ENCODE peak calls at places on chromosomes 6 and 20, in seven cellular contexts. One of them, this sample, is unnamed.

GRCh38 chr6:134235937-134236751 is 81.8 kb downstream of the SGK1 start:
- DNase-seq in adrenal gland: no peak
- DNase-seq in heart left ventricle: no peak
- DNase-seq in transverse colon: no peak
- DNase-seq in breast epithelium: no peak
- DNase-seq in A549: no peak
- DNase-seq in Peyer's patch: no peak
- DNase-seq in this sample: no peak

GRCh38 chr6:38215651-38216319 is 396.3 kb downstream of the ZFAND3 start:
- DNase-seq in adrenal gland: no peak
- DNase-seq in heart left ventricle: no peak
- DNase-seq in transverse colon: no peak
- DNase-seq in breast epithelium: no peak
- DNase-seq in A549: no peak
- DNase-seq in Peyer's patch: no peak
- DNase-seq in this sample: no peak

GRCh38 chr6:151014404-151015150 is 149.1 kb downstream of the MTHFD1L start:
- DNase-seq in adrenal gland: peak
- DNase-seq in heart left ventricle: peak
- DNase-seq in transverse colon: peak
- DNase-seq in breast epithelium: peak
- DNase-seq in A549: peak
- DNase-seq in Peyer's patch: peak
- DNase-seq in this sample: no peak

GRCh38 chr6:1379026-1379809 is 10.2 kb upstream of the FOXF2 start:
- DNase-seq in adrenal gland: peak
- DNase-seq in heart left ventricle: no peak
- DNase-seq in transverse colon: no peak
- DNase-seq in breast epithelium: no peak
- DNase-seq in A549: no peak
- DNase-seq in Peyer's patch: no peak
- DNase-seq in this sample: no peak

GRCh38 chr6:79764758-79765157 is 133.6 kb downstream of the SH3BGRL2 start:
- DNase-seq in adrenal gland: no peak
- DNase-seq in heart left ventricle: no peak
- DNase-seq in transverse colon: no peak
- DNase-seq in breast epithelium: no peak
- DNase-seq in A549: no peak
- DNase-seq in Peyer's patch: no peak
- DNase-seq in this sample: no peak

GRCh38 chr6:80454197-80454596 is 347.7 kb downstream of the BCKDHB start:
- DNase-seq in adrenal gland: no peak
- DNase-seq in heart left ventricle: no peak
- DNase-seq in transverse colon: no peak
- DNase-seq in breast epithelium: no peak
- DNase-seq in A549: no peak
- DNase-seq in Peyer's patch: no peak
- DNase-seq in this sample: no peak

GRCh38 chr6:169312658-169313346 is 59.2 kb upstream of the THBS2 start:
- DNase-seq in adrenal gland: no peak
- DNase-seq in heart left ventricle: no peak
- DNase-seq in transverse colon: no peak
- DNase-seq in breast epithelium: no peak
- DNase-seq in A549: no peak
- DNase-seq in Peyer's patch: no peak
- DNase-seq in this sample: no peak

GRCh38 chr20:37201827-37202162 is 22.4 kb upstream of the MROH8 start:
- DNase-seq in adrenal gland: no peak
- DNase-seq in heart left ventricle: no peak
- DNase-seq in transverse colon: no peak
- DNase-seq in breast epithelium: no peak
- DNase-seq in A549: no peak
- DNase-seq in Peyer's patch: no peak
- DNase-seq in this sample: no peak

GRCh38 chr6:151842816-151843215 is 35.3 kb downstream of the ESR1 start:
- DNase-seq in adrenal gland: no peak
- DNase-seq in heart left ventricle: no peak
- DNase-seq in transverse colon: no peak
- DNase-seq in breast epithelium: no peak
- DNase-seq in A549: no peak
- DNase-seq in Peyer's patch: no peak
- DNase-seq in this sample: no peak

GRCh38 chr6:132011582-132011981 is 60.4 kb upstream of the CCN2 start:
- DNase-seq in adrenal gland: no peak
- DNase-seq in heart left ventricle: no peak
- DNase-seq in transverse colon: no peak
- DNase-seq in breast epithelium: no peak
- DNase-seq in A549: no peak
- DNase-seq in Peyer's patch: no peak
- DNase-seq in this sample: no peak

GRCh38 chr20:63628246-63628975 is 1.5 kb upstream of the GMEB2 start:
- DNase-seq in adrenal gland: peak
- DNase-seq in heart left ventricle: peak
- DNase-seq in transverse colon: peak
- DNase-seq in breast epithelium: no peak
- DNase-seq in A549: peak
- DNase-seq in Peyer's patch: peak
- DNase-seq in this sample: no peak

GRCh38 chr6:15476631-15477380 is 186.0 kb downstream of the DTNBP1 start:
- DNase-seq in adrenal gland: peak
- DNase-seq in heart left ventricle: no peak
- DNase-seq in transverse colon: no peak
- DNase-seq in breast epithelium: no peak
- DNase-seq in A549: no peak
- DNase-seq in Peyer's patch: no peak
- DNase-seq in this sample: no peak

GRCh38 chr20:6674831-6675230 is 92.7 kb upstream of the BMP2 start:
- DNase-seq in adrenal gland: no peak
- DNase-seq in heart left ventricle: no peak
- DNase-seq in transverse colon: no peak
- DNase-seq in breast epithelium: no peak
- DNase-seq in A549: no peak
- DNase-seq in Peyer's patch: no peak
- DNase-seq in this sample: no peak

GRCh38 chr6:82216549-82216948 is 31.0 kb downstream of the IBTK start:
- DNase-seq in adrenal gland: no peak
- DNase-seq in heart left ventricle: no peak
- DNase-seq in transverse colon: no peak
- DNase-seq in breast epithelium: no peak
- DNase-seq in A549: no peak
- DNase-seq in Peyer's patch: no peak
- DNase-seq in this sample: no peak

GRCh38 chr6:35970181-35970580 is 49.3 kb upstream of the SRPK1 start:
- DNase-seq in adrenal gland: no peak
- DNase-seq in heart left ventricle: no peak
- DNase-seq in transverse colon: no peak
- DNase-seq in breast epithelium: no peak
- DNase-seq in A549: no peak
- DNase-seq in Peyer's patch: no peak
- DNase-seq in this sample: no peak

GRCh38 chr6:150272976-150273315 is 95.9 kb upstream of the IYD start:
- DNase-seq in adrenal gland: no peak
- DNase-seq in heart left ventricle: no peak
- DNase-seq in transverse colon: no peak
- DNase-seq in breast epithelium: no peak
- DNase-seq in A549: no peak
- DNase-seq in Peyer's patch: no peak
- DNase-seq in this sample: no peak

GRCh38 chr6:142665393-142665792 is 279.6 kb downstream of the HIVEP2 start:
- DNase-seq in adrenal gland: no peak
- DNase-seq in heart left ventricle: no peak
- DNase-seq in transverse colon: no peak
- DNase-seq in breast epithelium: no peak
- DNase-seq in A549: no peak
- DNase-seq in Peyer's patch: no peak
- DNase-seq in this sample: no peak

GRCh38 chr6:37433657-37434271 is 743 bp downstream of the CMTR1 start:
- DNase-seq in adrenal gland: peak
- DNase-seq in heart left ventricle: no peak
- DNase-seq in transverse colon: no peak
- DNase-seq in breast epithelium: no peak
- DNase-seq in A549: peak
- DNase-seq in Peyer's patch: no peak
- DNase-seq in this sample: no peak

GRCh38 chr20:12358006-12358654 is 440.4 kb downstream of the BTBD3 start:
- DNase-seq in adrenal gland: no peak
- DNase-seq in heart left ventricle: no peak
- DNase-seq in transverse colon: no peak
- DNase-seq in breast epithelium: no peak
- DNase-seq in A549: peak
- DNase-seq in Peyer's patch: no peak
- DNase-seq in this sample: no peak

GRCh38 chr6:73203098-73203497 is 22.2 kb downstream of the KHDC1L start:
- DNase-seq in adrenal gland: no peak
- DNase-seq in heart left ventricle: no peak
- DNase-seq in transverse colon: no peak
- DNase-seq in breast epithelium: no peak
- DNase-seq in A549: no peak
- DNase-seq in Peyer's patch: no peak
- DNase-seq in this sample: no peak

GRCh38 chr6:15533379-15534044 is 129.3 kb downstream of the DTNBP1 start:
- DNase-seq in adrenal gland: no peak
- DNase-seq in heart left ventricle: no peak
- DNase-seq in transverse colon: no peak
- DNase-seq in breast epithelium: no peak
- DNase-seq in A549: no peak
- DNase-seq in Peyer's patch: no peak
- DNase-seq in this sample: no peak

DNA sequence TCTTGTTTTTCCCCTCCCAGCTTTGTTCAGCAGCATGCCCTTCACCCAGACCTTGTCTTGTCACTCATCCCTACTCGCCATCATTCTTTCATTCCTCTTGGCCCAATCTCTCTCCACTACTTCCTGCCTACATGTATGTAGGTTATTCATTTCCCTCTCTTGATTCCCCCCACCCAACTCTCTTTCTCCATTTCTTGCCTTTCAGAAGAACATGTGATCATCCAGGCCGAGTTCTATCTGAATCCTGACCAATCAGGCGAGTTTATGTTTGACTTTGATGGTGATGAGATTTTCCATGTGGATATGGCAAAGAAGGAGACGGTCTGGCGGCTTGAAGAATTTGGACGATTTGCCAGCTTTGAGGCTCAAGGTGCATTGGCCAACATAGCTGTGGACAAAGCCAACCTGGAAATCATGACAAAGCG is 2.6 kb downstream of the HLA-DRA start:
- DNase-seq in adrenal gland: no peak
- DNase-seq in heart left ventricle: no peak
- DNase-seq in transverse colon: no peak
- DNase-seq in breast epithelium: no peak
- DNase-seq in A549: no peak
- DNase-seq in Peyer's patch: no peak
- DNase-seq in this sample: no peak
- TF ChIP-seq POLR2A in adrenal gland: no peak
- TF ChIP-seq POLR2A in heart left ventricle: no peak
- TF ChIP-seq POLR2A in transverse colon: no peak
- TF ChIP-seq POLR2A in breast epithelium: no peak
- TF ChIP-seq POLR2A in A549: no peak
- TF ChIP-seq POLR2A in Peyer's patch: no peak
- TF ChIP-seq POLR2A in this sample: no peak

GRCh38 chr20:59064214-59064722 is 21.7 kb upstream of the PRELID3B start:
- DNase-seq in adrenal gland: no peak
- DNase-seq in heart left ventricle: no peak
- DNase-seq in transverse colon: no peak
- DNase-seq in breast epithelium: no peak
- DNase-seq in A549: no peak
- DNase-seq in Peyer's patch: no peak
- DNase-seq in this sample: no peak
- H3K27ac ChIP-seq in adrenal gland: no peak
- H3K27ac ChIP-seq in heart left ventricle: no peak
- H3K27ac ChIP-seq in transverse colon: no peak
- H3K27ac ChIP-seq in breast epithelium: no peak
- H3K27ac ChIP-seq in A549: no peak
- H3K27ac ChIP-seq in Peyer's patch: no peak
- H3K27ac ChIP-seq in this sample: peak

DNA sequence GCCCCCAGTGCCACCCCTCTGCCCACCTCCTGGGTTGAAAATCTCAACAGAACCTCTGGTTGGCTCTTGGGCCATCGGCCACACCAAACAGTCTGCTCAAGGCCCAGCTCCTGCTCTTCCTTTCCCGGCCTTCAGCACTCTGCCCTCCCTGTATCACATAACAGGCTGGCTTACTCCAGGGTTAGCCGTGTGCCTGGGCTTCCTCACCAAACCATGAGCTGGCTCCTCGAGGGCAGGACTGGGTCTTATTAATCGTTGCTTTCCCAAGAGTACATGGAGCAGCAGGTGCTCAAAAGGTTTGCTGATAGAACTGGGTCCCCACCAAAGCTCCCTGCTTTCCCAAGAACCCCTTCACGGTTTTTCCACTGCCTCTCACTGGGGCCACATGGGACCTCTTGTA is 12.7 kb upstream of the FAM83C start:
- DNase-seq in adrenal gland: no peak
- DNase-seq in heart left ventricle: no peak
- DNase-seq in transverse colon: no peak
- DNase-seq in breast epithelium: no peak
- DNase-seq in A549: no peak
- DNase-seq in Peyer's patch: no peak
- DNase-seq in this sample: no peak
- TF ChIP-seq POLR2A in adrenal gland: no peak
- TF ChIP-seq POLR2A in heart left ventricle: no peak
- TF ChIP-seq POLR2A in transverse colon: no peak
- TF ChIP-seq POLR2A in breast epithelium: no peak
- TF ChIP-seq POLR2A in A549: no peak
- TF ChIP-seq POLR2A in Peyer's patch: no peak
- TF ChIP-seq POLR2A in this sample: no peak

GRCh38 chr6:12138936-12139335 is 126.8 kb downstream of the HIVEP1 start:
- DNase-seq in adrenal gland: no peak
- DNase-seq in heart left ventricle: no peak
- DNase-seq in transverse colon: no peak
- DNase-seq in breast epithelium: no peak
- DNase-seq in A549: no peak
- DNase-seq in Peyer's patch: no peak
- DNase-seq in this sample: no peak

GRCh38 chr6:12136905-12137304 is 124.8 kb downstream of the HIVEP1 start:
- DNase-seq in adrenal gland: no peak
- DNase-seq in heart left ventricle: no peak
- DNase-seq in transverse colon: no peak
- DNase-seq in breast epithelium: no peak
- DNase-seq in A549: no peak
- DNase-seq in Peyer's patch: no peak
- DNase-seq in this sample: no peak

GRCh38 chr6:12134991-12135390 is 122.9 kb downstream of the HIVEP1 start:
- DNase-seq in adrenal gland: no peak
- DNase-seq in heart left ventricle: no peak
- DNase-seq in transverse colon: no peak
- DNase-seq in breast epithelium: no peak
- DNase-seq in A549: no peak
- DNase-seq in Peyer's patch: no peak
- DNase-seq in this sample: no peak

GRCh38 chr6:12138377-12138776 is 126.3 kb downstream of the HIVEP1 start:
- DNase-seq in adrenal gland: no peak
- DNase-seq in heart left ventricle: no peak
- DNase-seq in transverse colon: no peak
- DNase-seq in breast epithelium: no peak
- DNase-seq in A549: no peak
- DNase-seq in Peyer's patch: no peak
- DNase-seq in this sample: no peak

DNA sequence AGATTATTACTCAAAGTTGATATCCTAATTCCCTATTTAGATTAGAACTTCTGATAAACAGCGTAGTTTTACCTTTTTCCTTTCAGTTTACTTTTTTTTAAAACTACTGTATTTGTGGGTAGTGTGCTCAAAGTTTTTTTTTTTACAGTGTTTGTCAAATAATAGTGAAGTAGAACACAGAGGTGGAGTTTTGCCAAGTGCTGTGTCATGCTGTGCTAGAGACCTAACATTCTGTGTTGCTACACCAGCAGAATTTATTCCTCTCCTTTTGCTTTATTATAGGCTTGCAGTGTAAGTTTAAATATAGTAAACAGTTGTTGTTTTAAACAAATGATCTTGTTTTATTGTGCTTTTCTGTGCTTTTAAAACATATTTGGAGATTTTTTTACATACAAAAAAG is 125.4 kb downstream of the HIVEP1 start:
- DNase-seq in adrenal gland: peak
- DNase-seq in heart left ventricle: peak
- DNase-seq in transverse colon: peak
- DNase-seq in breast epithelium: no peak
- DNase-seq in A549: peak
- DNase-seq in Peyer's patch: no peak
- DNase-seq in this sample: no peak
- H3K27ac ChIP-seq in adrenal gland: no peak
- H3K27ac ChIP-seq in heart left ventricle: no peak
- H3K27ac ChIP-seq in transverse colon: no peak
- H3K27ac ChIP-seq in breast epithelium: no peak
- H3K27ac ChIP-seq in A549: peak
- H3K27ac ChIP-seq in Peyer's patch: no peak
- H3K27ac ChIP-seq in this sample: no peak